ENCODE peak calls at places on chromosomes 3 and 15, in nine cellular contexts. One of them, this sample, is unnamed.

GRCh38 chr3:123618768-123619484 is 34.1 kb upstream of the HACD2 start:
- DNase-seq in AG20443: peak
- DNase-seq in anterior cingulate cortex: peak
- DNase-seq in progenitor cell of endocrine pancreas: no peak
- DNase-seq in GM12865: no peak
- DNase-seq in head of caudate nucleus: peak
- DNase-seq in astrocyte: peak
- DNase-seq in fibroblast of lung: peak
- DNase-seq in BJ: peak
- DNase-seq in this sample: peak

GRCh38 chr15:58852347-58852746 is 81.1 kb downstream of the SLTM start:
- DNase-seq in GM12865: no peak
- DNase-seq in BJ: no peak
- DNase-seq in AG20443: no peak
- DNase-seq in fibroblast of lung: peak
- DNase-seq in astrocyte: no peak
- DNase-seq in anterior cingulate cortex: no peak
- DNase-seq in progenitor cell of endocrine pancreas: no peak
- DNase-seq in head of caudate nucleus: no peak
- DNase-seq in this sample: no peak

GRCh38 chr3:147341727-147342126 is 64.6 kb downstream of the ZIC4 start:
- DNase-seq in BJ: no peak
- DNase-seq in progenitor cell of endocrine pancreas: no peak
- DNase-seq in anterior cingulate cortex: no peak
- DNase-seq in astrocyte: no peak
- DNase-seq in GM12865: no peak
- DNase-seq in fibroblast of lung: no peak
- DNase-seq in AG20443: no peak
- DNase-seq in head of caudate nucleus: no peak
- DNase-seq in this sample: no peak

GRCh38 chr15:22839046-22839705 is 710 bp downstream of the NIPA2 start:
- DNase-seq in GM12865: peak
- DNase-seq in AG20443: no peak
- DNase-seq in anterior cingulate cortex: no peak
- DNase-seq in astrocyte: peak
- DNase-seq in BJ: no peak
- DNase-seq in head of caudate nucleus: no peak
- DNase-seq in fibroblast of lung: no peak
- DNase-seq in progenitor cell of endocrine pancreas: no peak
- DNase-seq in this sample: peak

GRCh38 chr15:33022629-33023028 is 171.9 kb downstream of the FMN1 start:
- DNase-seq in progenitor cell of endocrine pancreas: no peak
- DNase-seq in AG20443: peak
- DNase-seq in head of caudate nucleus: no peak
- DNase-seq in anterior cingulate cortex: no peak
- DNase-seq in fibroblast of lung: peak
- DNase-seq in GM12865: no peak
- DNase-seq in BJ: no peak
- DNase-seq in astrocyte: peak
- DNase-seq in this sample: no peak

GRCh38 chr15:98667521-98668179 is 19.3 kb downstream of the IGF1R start:
- DNase-seq in AG20443: no peak
- DNase-seq in GM12865: peak
- DNase-seq in astrocyte: no peak
- DNase-seq in BJ: no peak
- DNase-seq in anterior cingulate cortex: no peak
- DNase-seq in progenitor cell of endocrine pancreas: no peak
- DNase-seq in fibroblast of lung: no peak
- DNase-seq in head of caudate nucleus: no peak
- DNase-seq in this sample: no peak

GRCh38 chr3:15923640-15924405 is 126.0 kb upstream of the ANKRD28 start:
- DNase-seq in head of caudate nucleus: no peak
- DNase-seq in GM12865: no peak
- DNase-seq in progenitor cell of endocrine pancreas: no peak
- DNase-seq in BJ: no peak
- DNase-seq in astrocyte: no peak
- DNase-seq in AG20443: no peak
- DNase-seq in fibroblast of lung: peak
- DNase-seq in anterior cingulate cortex: no peak
- DNase-seq in this sample: no peak

GRCh38 chr3:165624761-165625160 is 212.5 kb downstream of the BCHE start:
- DNase-seq in AG20443: no peak
- DNase-seq in anterior cingulate cortex: no peak
- DNase-seq in head of caudate nucleus: no peak
- DNase-seq in BJ: no peak
- DNase-seq in astrocyte: no peak
- DNase-seq in fibroblast of lung: peak
- DNase-seq in GM12865: peak
- DNase-seq in progenitor cell of endocrine pancreas: no peak
- DNase-seq in this sample: no peak

GRCh38 chr3:187165144-187165543 is 25.8 kb upstream of the RPL39L start:
- DNase-seq in anterior cingulate cortex: no peak
- DNase-seq in progenitor cell of endocrine pancreas: peak
- DNase-seq in astrocyte: peak
- DNase-seq in BJ: no peak
- DNase-seq in fibroblast of lung: peak
- DNase-seq in AG20443: peak
- DNase-seq in head of caudate nucleus: no peak
- DNase-seq in GM12865: peak
- DNase-seq in this sample: peak

GRCh38 chr15:63833246-63833696 is 477 bp downstream of the HERC1 start:
- DNase-seq in astrocyte: peak
- DNase-seq in progenitor cell of endocrine pancreas: peak
- DNase-seq in head of caudate nucleus: no peak
- DNase-seq in GM12865: peak
- DNase-seq in anterior cingulate cortex: peak
- DNase-seq in AG20443: peak
- DNase-seq in fibroblast of lung: peak
- DNase-seq in BJ: no peak
- DNase-seq in this sample: no peak

GRCh38 chr3:72665701-72666443 is 182.4 kb downstream of the SHQ1 start:
- DNase-seq in AG20443: no peak
- DNase-seq in progenitor cell of endocrine pancreas: no peak
- DNase-seq in fibroblast of lung: peak
- DNase-seq in head of caudate nucleus: no peak
- DNase-seq in BJ: no peak
- DNase-seq in anterior cingulate cortex: no peak
- DNase-seq in GM12865: peak
- DNase-seq in astrocyte: no peak
- DNase-seq in this sample: peak

GRCh38 chr3:47036145-47036544 is 56.7 kb downstream of the NBEAL2 start:
- DNase-seq in GM12865: no peak
- DNase-seq in fibroblast of lung: no peak
- DNase-seq in astrocyte: no peak
- DNase-seq in BJ: no peak
- DNase-seq in head of caudate nucleus: no peak
- DNase-seq in progenitor cell of endocrine pancreas: no peak
- DNase-seq in AG20443: no peak
- DNase-seq in anterior cingulate cortex: no peak
- DNase-seq in this sample: no peak

GRCh38 chr3:83321891-83322290 is 1560.4 kb upstream of the GBE1 start:
- DNase-seq in GM12865: no peak
- DNase-seq in head of caudate nucleus: no peak
- DNase-seq in AG20443: no peak
- DNase-seq in progenitor cell of endocrine pancreas: no peak
- DNase-seq in fibroblast of lung: no peak
- DNase-seq in BJ: no peak
- DNase-seq in astrocyte: peak
- DNase-seq in anterior cingulate cortex: no peak
- DNase-seq in this sample: no peak

GRCh38 chr3:36707623-36708409 is 56.5 kb downstream of the DCLK3 start:
- DNase-seq in GM12865: peak
- DNase-seq in astrocyte: peak
- DNase-seq in head of caudate nucleus: no peak
- DNase-seq in anterior cingulate cortex: no peak
- DNase-seq in BJ: no peak
- DNase-seq in AG20443: peak
- DNase-seq in fibroblast of lung: peak
- DNase-seq in progenitor cell of endocrine pancreas: no peak
- DNase-seq in this sample: no peak

GRCh38 chr3:168094877-168095610 is 680 bp downstream of the GOLIM4 start:
- DNase-seq in progenitor cell of endocrine pancreas: peak
- DNase-seq in fibroblast of lung: peak
- DNase-seq in GM12865: peak
- DNase-seq in AG20443: peak
- DNase-seq in BJ: no peak
- DNase-seq in astrocyte: peak
- DNase-seq in anterior cingulate cortex: peak
- DNase-seq in head of caudate nucleus: peak
- DNase-seq in this sample: peak

GRCh38 chr3:61967019-61967418 is 405.6 kb downstream of the PTPRG start:
- DNase-seq in head of caudate nucleus: no peak
- DNase-seq in fibroblast of lung: no peak
- DNase-seq in astrocyte: no peak
- DNase-seq in GM12865: no peak
- DNase-seq in AG20443: no peak
- DNase-seq in anterior cingulate cortex: no peak
- DNase-seq in BJ: no peak
- DNase-seq in progenitor cell of endocrine pancreas: no peak
- DNase-seq in this sample: no peak

GRCh38 chr15:80996247-80996646 is 4.5 kb upstream of the TLNRD1 start:
- DNase-seq in progenitor cell of endocrine pancreas: no peak
- DNase-seq in astrocyte: no peak
- DNase-seq in GM12865: peak
- DNase-seq in BJ: no peak
- DNase-seq in fibroblast of lung: peak
- DNase-seq in anterior cingulate cortex: no peak
- DNase-seq in AG20443: no peak
- DNase-seq in head of caudate nucleus: no peak
- DNase-seq in this sample: no peak

GRCh38 chr15:69508659-69509058 is 56.0 kb downstream of the RPLP1 start:
- DNase-seq in head of caudate nucleus: no peak
- DNase-seq in GM12865: no peak
- DNase-seq in progenitor cell of endocrine pancreas: no peak
- DNase-seq in anterior cingulate cortex: no peak
- DNase-seq in AG20443: no peak
- DNase-seq in fibroblast of lung: no peak
- DNase-seq in BJ: no peak
- DNase-seq in astrocyte: peak
- DNase-seq in this sample: no peak

GRCh38 chr15:91627473-91628309 is 225.8 kb upstream of the SLCO3A1 start:
- DNase-seq in head of caudate nucleus: no peak
- DNase-seq in GM12865: no peak
- DNase-seq in astrocyte: peak
- DNase-seq in BJ: no peak
- DNase-seq in progenitor cell of endocrine pancreas: no peak
- DNase-seq in AG20443: peak
- DNase-seq in anterior cingulate cortex: peak
- DNase-seq in fibroblast of lung: peak
- DNase-seq in this sample: peak

GRCh38 chr3:195425849-195426248 is 17.0 kb downstream of the ACAP2 start:
- DNase-seq in AG20443: no peak
- DNase-seq in astrocyte: no peak
- DNase-seq in anterior cingulate cortex: no peak
- DNase-seq in fibroblast of lung: no peak
- DNase-seq in GM12865: no peak
- DNase-seq in progenitor cell of endocrine pancreas: no peak
- DNase-seq in head of caudate nucleus: no peak
- DNase-seq in BJ: no peak
- DNase-seq in this sample: no peak

GRCh38 chr15:23467110-23467600 is 20.1 kb upstream of the GOLGA6L2 start:
- DNase-seq in fibroblast of lung: peak
- DNase-seq in head of caudate nucleus: no peak
- DNase-seq in anterior cingulate cortex: no peak
- DNase-seq in AG20443: peak
- DNase-seq in BJ: no peak
- DNase-seq in progenitor cell of endocrine pancreas: no peak
- DNase-seq in astrocyte: no peak
- DNase-seq in GM12865: peak
- DNase-seq in this sample: peak

GRCh38 chr15:74937602-74938371 is at the start of gene COX5A:
- DNase-seq in GM12865: peak
- DNase-seq in head of caudate nucleus: peak
- DNase-seq in anterior cingulate cortex: peak
- DNase-seq in fibroblast of lung: peak
- DNase-seq in astrocyte: peak
- DNase-seq in BJ: peak
- DNase-seq in progenitor cell of endocrine pancreas: peak
- DNase-seq in AG20443: peak
- DNase-seq in this sample: peak

GRCh38 chr3:188956839-188957489 is 214.8 kb upstream of the TPRG1 start:
- DNase-seq in AG20443: peak
- DNase-seq in GM12865: peak
- DNase-seq in progenitor cell of endocrine pancreas: no peak
- DNase-seq in BJ: no peak
- DNase-seq in head of caudate nucleus: no peak
- DNase-seq in anterior cingulate cortex: no peak
- DNase-seq in astrocyte: peak
- DNase-seq in fibroblast of lung: peak
- DNase-seq in this sample: peak

This sample was measured in midbrain.